ENCODE peak calls at places on chromosomes 5 and 9, in seven cellular contexts. H is endodermal cell, V is ovary, R is upper lobe of left lung, N is neural progenitor cell, C is lung, E is PC-9. F is an unnamed sample. For H3K27me3, the result is how much of the 10 kb centered on the place peaks cover.

GRCh38 chr5:2001300-2001699 is 118.6 kb upstream of the IRX4 start:
- DNase-seq in H (no peak), V (no peak), R (no peak), N (no peak), C (peak), E (no peak), F (no peak)

GRCh38 chr5:135707302-135707701 is 127.2 kb upstream of the SLC25A48 start:
- DNase-seq in H (peak), V (no peak), R (peak), N (no peak), C (no peak), E (no peak), F (no peak)

GRCh38 chr5:176614805-176615478 is 5.0 kb upstream of the GPRIN1 start:
- DNase-seq in H (no peak), V (no peak), R (no peak), N (no peak), C (no peak), E (no peak), F (no peak)

GRCh38 chr5:83512051-83512745 is 40.7 kb downstream of the VCAN start:
- DNase-seq in H (no peak), V (no peak), R (peak), N (no peak), C (no peak), E (no peak), F (no peak)

GRCh38 chr5:141135030-141135717 is at the start of gene PCDHB5:
- DNase-seq in H (peak), V (peak), R (no peak), N (peak), C (no peak), E (no peak), F (no peak)

GRCh38 chr9:22157271-22157670 is 148.2 kb upstream of the CDKN2B start:
- DNase-seq in H (no peak), V (no peak), R (no peak), N (no peak), C (no peak), E (no peak), F (no peak)

GRCh38 chr5:149256451-149256850 is 15.2 kb upstream of the AFAP1L1 start:
- DNase-seq in H (no peak), V (no peak), R (no peak), N (no peak), C (no peak), E (no peak), F (no peak)

GRCh38 chr9:136793063-136793946 is 2.2 kb downstream of the TMEM141 start:
- DNase-seq in H (peak), V (no peak), R (no peak), N (no peak), C (no peak), E (no peak), F (no peak)

GRCh38 chr5:57499262-57500050 is 16.8 kb upstream of the ACTBL2 start:
- DNase-seq in H (peak), V (no peak), R (no peak), N (peak), C (no peak), E (peak), F (no peak)

GRCh38 chr9:124332756-124333155 is 75.0 kb downstream of the NEK6 start:
- DNase-seq in H (no peak), V (no peak), R (peak), N (peak), C (no peak), E (no peak), F (no peak)

GRCh38 chr5:119524461-119524860 is 72.2 kb downstream of the HSD17B4 start:
- DNase-seq in H (no peak), V (no peak), R (no peak), N (peak), C (no peak), E (no peak), F (no peak)

GRCh38 chr9:98913705-98914104 is 30.0 kb upstream of the COL15A1 start:
- DNase-seq in H (peak), V (no peak), R (no peak), N (no peak), C (no peak), E (no peak), F (no peak)

GRCh38 chr9:93575706-93576295 is 583 bp upstream of the PHF2 start:
- DNase-seq in H (peak), V (peak), R (peak), N (peak), C (peak), E (peak), F (peak)

GRCh38 chr5:52665544-52665943 is 122.2 kb upstream of the ITGA1 start:
- DNase-seq in H (no peak), V (no peak), R (no peak), N (no peak), C (no peak), E (no peak), F (peak)

GRCh38 chr5:151656311-151656710 is 30.4 kb downstream of the SPARC start:
- DNase-seq in H (no peak), V (no peak), R (no peak), N (no peak), C (no peak), E (no peak), F (no peak)

GRCh38 chr9:89483592-89484474 is 14.1 kb downstream of the SEMA4D start:
- DNase-seq in H (no peak), V (no peak), R (peak), N (no peak), C (no peak), E (no peak), F (peak)

GRCh38 chr9:33506626-33507370 is 17.3 kb upstream of the ANKRD18B start:
- DNase-seq in H (no peak), V (no peak), R (no peak), N (no peak), C (peak), E (peak), F (no peak)

GRCh38 chr9:130331573-130331972 is 66.0 kb downstream of the HMCN2 start:
- DNase-seq in H (no peak), V (no peak), R (peak), N (peak), C (peak), E (peak), F (peak)

GRCh38 chr9:73548201-73548600 is 396.5 kb downstream of the ANXA1 start:
- DNase-seq in H (no peak), V (no peak), R (no peak), N (peak), C (no peak), E (no peak), F (no peak)

GRCh38 chr9:89746385-89747116 is 141.7 kb downstream of the GADD45G start:
- DNase-seq in H (no peak), V (no peak), R (no peak), N (no peak), C (no peak), E (no peak), F (peak)

GRCh38 chr5:150441813-150442698 is 7.5 kb downstream of the RPS14 start:
- DNase-seq in H (peak), V (no peak), R (no peak), N (no peak), C (no peak), E (no peak), F (no peak)

GRCh38 chr5:51380603-51381207 is 2.5 kb upstream of the ISL1 start:
- DNase-seq in H (peak), V (no peak), R (no peak), N (peak), C (no peak), E (peak), F (no peak)

GRCh38 chr5:174601937-174602336 is 122.4 kb upstream of the MSX2 start:
- DNase-seq in H (no peak), V (no peak), R (no peak), N (no peak), C (no peak), E (no peak), F (no peak)

GRCh38 chr5:83509535-83509934 is 38.0 kb downstream of the VCAN start:
- DNase-seq in H (no peak), V (no peak), R (no peak), N (peak), C (peak), E (peak), F (no peak)

GRCh38 chr5:61332369-61332745 is 299 bp downstream of the ZSWIM6 start:
- DNase-seq in H (no peak), V (no peak), R (no peak), N (peak), C (peak), E (no peak), F (peak)

GRCh38 chr5:62260510-62260909 is 45.5 kb upstream of the KIF2A start:
- DNase-seq in H (no peak), V (no peak), R (no peak), N (no peak), C (no peak), E (no peak), F (no peak)

GRCh38 chr5:120544043-120544442 is 79.9 kb downstream of the PRR16 start:
- DNase-seq in H (no peak), V (no peak), R (no peak), N (no peak), C (no peak), E (no peak), F (no peak)

GRCh38 chr5:173515526-173515925 is 100.9 kb downstream of the BOD1 start:
- DNase-seq in H (no peak), V (no peak), R (no peak), N (no peak), C (no peak), E (no peak), F (no peak)

GRCh38 chr5:135857630-135858311 is 23.3 kb downstream of the SLC25A48 start:
- DNase-seq in H (peak), V (no peak), R (no peak), N (no peak), C (no peak), E (no peak), F (no peak)

GRCh38 chr5:79956173-79956670 is 34.8 kb downstream of the MTX3 start:
- DNase-seq in H (peak), V (no peak), R (no peak), N (no peak), C (no peak), E (peak), F (no peak)

GRCh38 chr5:163634061-163634460 is 128.6 kb downstream of the MAT2B start:
- DNase-seq in H (no peak), V (no peak), R (no peak), N (no peak), C (no peak), E (no peak), F (no peak)

GRCh38 chr5:125316913-125317545 is 570.6 kb upstream of the ZNF608 start:
- DNase-seq in H (no peak), V (no peak), R (no peak), N (peak), C (no peak), E (no peak), F (no peak)

GRCh38 chr9:3865373-3865772 is 339.6 kb upstream of the RFX3 start:
- DNase-seq in H (no peak), V (no peak), R (no peak), N (no peak), C (no peak), E (no peak), F (no peak)

GRCh38 chr5:151298063-151298462 is 5.5 kb downstream of the SLC36A3 start:
- DNase-seq in H (peak), V (no peak), R (no peak), N (peak), C (peak), E (no peak), F (peak)

GRCh38 chr9:129333613-129333960 is 155.5 kb upstream of the IER5L start:
- DNase-seq in H (peak), V (no peak), R (no peak), N (no peak), C (peak), E (peak), F (no peak)

GRCh38 chr5:176810084-176810597 is at the start of gene UNC5A:
- DNase-seq in H (peak), V (no peak), R (peak), N (peak), C (no peak), E (peak), F (peak)

GRCh38 chr5:177362871-177363507 is 5.3 kb downstream of the RGS14 start:
- DNase-seq in H (peak), V (peak), R (peak), N (peak), C (peak), E (peak), F (peak)

GRCh38 chr5:1747079-1747802 is 52.4 kb downstream of the MRPL36 start:
- DNase-seq in H (peak), V (peak), R (no peak), N (no peak), C (no peak), E (no peak), F (no peak)

GRCh38 chr9:137021979-137022619 is 5.9 kb downstream of the ABCA2 start:
- DNase-seq in H (peak), V (no peak), R (peak), N (peak), C (peak), E (peak), F (no peak)

GRCh38 chr5:41598011-41598410 is 87.6 kb upstream of the PLCXD3 start:
- DNase-seq in H (no peak), V (no peak), R (no peak), N (no peak), C (no peak), E (no peak), F (no peak)

DNA sequence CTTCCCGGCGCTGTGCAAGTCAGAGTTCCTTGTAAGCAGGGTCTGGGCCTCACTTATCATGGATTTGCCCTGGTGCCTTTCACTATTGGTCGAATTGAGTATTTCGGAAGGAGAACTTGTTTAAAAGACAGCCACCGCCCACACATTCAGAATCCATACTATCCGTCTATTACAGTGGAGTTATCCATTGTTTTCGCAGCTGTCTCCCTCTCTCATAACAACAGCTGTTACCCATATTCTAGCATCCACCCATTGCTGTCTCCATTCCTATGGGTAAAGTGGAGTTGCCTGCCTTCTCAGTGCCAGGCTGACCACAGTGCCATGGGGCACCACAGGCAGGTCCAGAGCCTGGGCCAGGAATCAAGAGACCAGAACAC is 20.2 kb downstream of the FAXDC2 start:
- DNase-seq in H (no peak), V (no peak), R (no peak), N (no peak), C (no peak), E (no peak), F (no peak)
- H3K27ac ChIP-seq in H (no peak), V (no peak), R (peak), N (no peak), C (peak), E (peak), F (no peak)

GRCh38 chr9:13269589-13270452 is 9.7 kb downstream of the MPDZ start:
- DNase-seq in H (no peak), V (no peak), R (no peak), N (no peak), C (no peak), E (no peak), F (no peak)
- H3K4me3 ChIP-seq in H (no peak), V (no peak), R (no peak), N (no peak), C (no peak), E (no peak), F (no peak)

GRCh38 chr5:140109050-140109817 is 4.7 kb upstream of the PURA start:
- DNase-seq in H (no peak), V (no peak), R (no peak), N (peak), C (no peak), E (no peak), F (no peak)

GRCh38 chr5:140107312-140108092 is 6.4 kb upstream of the PURA start:
- DNase-seq in H (peak), V (peak), R (peak), N (peak), C (peak), E (peak), F (peak)

GRCh38 chr5:140106805-140107311 is 7.1 kb upstream of the PURA start:
- DNase-seq in H (no peak), V (no peak), R (no peak), N (no peak), C (no peak), E (no peak), F (no peak)

GRCh38 chr5:140109818-140110733 is 3.8 kb upstream of the PURA start:
- DNase-seq in H (no peak), V (no peak), R (no peak), N (no peak), C (no peak), E (no peak), F (no peak)

GRCh38 chr5:140108093-140109049 is 5.5 kb upstream of the PURA start:
- DNase-seq in H (peak), V (peak), R (peak), N (peak), C (no peak), E (peak), F (peak)
- H3K27me3 ChIP-seq in H (half or more), V (under half), R (under half), N (half or more), C (under half), E (under half), F (under half)

DNA sequence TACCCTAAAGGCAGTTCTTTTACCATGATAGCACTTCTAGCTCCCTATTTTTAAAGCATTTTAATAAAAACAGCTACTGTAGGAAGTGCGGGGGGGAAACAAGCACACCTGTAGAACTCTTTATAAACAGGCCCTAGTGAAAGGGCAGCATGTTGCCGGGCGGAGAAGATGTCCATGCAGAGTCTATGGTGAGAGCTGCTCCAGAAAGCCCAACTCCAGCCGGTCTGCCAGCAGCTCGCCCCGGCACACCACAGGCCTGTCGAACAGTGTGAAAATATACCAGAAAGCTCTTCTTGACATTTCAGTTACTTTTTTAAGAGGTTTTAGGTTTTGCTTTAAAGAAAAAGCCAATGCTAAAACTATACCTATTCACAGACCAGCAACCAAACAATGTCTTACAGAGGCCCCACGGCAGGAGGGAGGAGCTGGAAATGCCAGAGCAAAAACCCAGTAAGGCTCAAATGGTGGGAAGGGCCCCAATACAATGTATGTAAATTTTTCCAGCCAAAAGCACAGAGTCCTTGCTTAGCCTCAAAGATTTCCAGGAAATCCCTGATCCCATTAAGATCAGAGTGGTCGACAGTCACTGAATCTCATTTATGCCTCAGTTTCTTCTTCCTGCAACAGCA is 121.2 kb downstream of the SAXO1 start:
- DNase-seq in H (peak), V (no peak), R (peak), N (peak), C (no peak), E (no peak), F (no peak)
- H3K27ac ChIP-seq in H (no peak), V (no peak), R (no peak), N (no peak), C (no peak), E (no peak), F (no peak)

GRCh38 chr5:114360362-114360761 is 1.5 kb upstream of the KCNN2 start:
- DNase-seq in H (no peak), V (no peak), R (no peak), N (peak), C (no peak), E (no peak), F (no peak)
- H3K4me3 ChIP-seq in H (peak), V (peak), R (no peak), N (peak), C (no peak), E (no peak), F (peak)

F was measured in heart right ventricle.